ENCODE peak calls at places on chromosomes 12 and 14, in eight cellular contexts. U, D, C, W, E, I, B and Q are unnamed samples. For H3K9me3, the result is how much of the 10 kb centered on the place peaks cover.

GRCh38 chr14:100566119-100566518 is 21.1 kb downstream of the BEGAIN start:
- DNase-seq in W (no peak), D (peak), I (no peak), B (no peak), E (no peak), C (no peak), U (peak), Q (peak)

GRCh38 chr14:56754966-56755365 is 55.3 kb downstream of the OTX2 start:
- DNase-seq in E (no peak), D (no peak), C (no peak), W (no peak), B (no peak), U (no peak), I (no peak), Q (no peak)

GRCh38 chr12:15855646-15856045 is 26.5 kb upstream of the STRAP start:
- DNase-seq in B (no peak), C (no peak), W (no peak), D (no peak), U (no peak), E (no peak), I (no peak), Q (no peak)

GRCh38 chr12:123131879-123132402 is 18.9 kb downstream of the PITPNM2 start:
- DNase-seq in E (no peak), U (peak), W (no peak), I (peak), B (no peak), D (peak), C (peak), Q (peak)

GRCh38 chr14:95892142-95892541 is 15.5 kb downstream of the TUNAR start:
- DNase-seq in B (no peak), E (no peak), C (no peak), I (no peak), D (no peak), W (no peak), U (no peak), Q (no peak)

GRCh38 chr12:120199025-120199424 is 1.9 kb downstream of the RPLP0 start:
- DNase-seq in U (no peak), E (no peak), W (no peak), C (no peak), I (no peak), D (no peak), B (no peak), Q (no peak)

GRCh38 chr12:49364989-49365388 is 2.3 kb upstream of the SPATS2 start:
- DNase-seq in E (peak), U (no peak), C (no peak), D (no peak), B (no peak), I (no peak), W (no peak), Q (no peak)

GRCh38 chr12:31732926-31733548 is 4.2 kb upstream of the AMN1 start:
- DNase-seq in W (peak), D (peak), B (no peak), U (no peak), I (no peak), C (no peak), E (no peak), Q (no peak)

GRCh38 chr12:100539209-100539608 is 34.3 kb upstream of the GAS2L3 start:
- DNase-seq in U (no peak), W (peak), E (no peak), I (no peak), D (no peak), C (no peak), B (no peak), Q (no peak)

GRCh38 chr12:2970744-2971143 is 11.5 kb downstream of the TEAD4 start:
- DNase-seq in I (no peak), E (no peak), W (no peak), C (no peak), D (no peak), U (no peak), B (no peak), Q (no peak)

GRCh38 chr14:26841920-26842741 is 244.3 kb upstream of the NOVA1 start:
- DNase-seq in B (peak), I (peak), U (peak), D (peak), C (peak), E (peak), W (no peak), Q (peak)

GRCh38 chr12:98344630-98345029 is 170.8 kb upstream of the TMPO start:
- DNase-seq in B (no peak), D (no peak), E (no peak), U (no peak), C (no peak), W (no peak), I (no peak), Q (no peak)

GRCh38 chr14:51382506-51382905 is 142.5 kb downstream of the TMX1 start:
- DNase-seq in E (no peak), D (peak), I (no peak), W (no peak), C (peak), B (no peak), U (no peak), Q (no peak)

GRCh38 chr12:59973515-59973914 is 377.7 kb downstream of the SLC16A7 start:
- DNase-seq in W (no peak), E (no peak), D (no peak), B (no peak), U (no peak), I (no peak), C (no peak), Q (no peak)

GRCh38 chr14:69719501-69719951 is 47.4 kb upstream of the SRSF5 start:
- DNase-seq in I (peak), D (peak), U (no peak), C (peak), E (peak), W (no peak), B (peak), Q (peak)

GRCh38 chr14:21528381-21529348 is 2.5 kb upstream of the SALL2 start:
- DNase-seq in C (no peak), D (no peak), W (no peak), B (no peak), I (no peak), E (no peak), U (no peak), Q (no peak)

GRCh38 chr12:110149104-110149660 is 25.0 kb downstream of the IFT81 start:
- DNase-seq in D (no peak), W (no peak), U (no peak), B (no peak), C (no peak), E (no peak), I (no peak), Q (no peak)

GRCh38 chr12:46585854-46586621 is 213.5 kb upstream of the SLC38A2 start:
- DNase-seq in U (peak), I (no peak), C (peak), W (no peak), E (no peak), D (no peak), B (no peak), Q (peak)

GRCh38 chr14:55481769-55482168 is 41.4 kb upstream of the TBPL2 start:
- DNase-seq in W (no peak), B (no peak), U (no peak), D (no peak), C (no peak), E (no peak), I (no peak), Q (no peak)

GRCh38 chr14:93525691-93526451 is 95.1 kb downstream of the UNC79 start:
- DNase-seq in D (no peak), W (no peak), C (no peak), B (no peak), I (no peak), U (no peak), E (no peak), Q (no peak)

GRCh38 chr12:64171715-64172114 is 50.4 kb downstream of the KICS2 start:
- DNase-seq in U (no peak), C (no peak), W (no peak), B (no peak), D (no peak), E (no peak), I (no peak), Q (no peak)

GRCh38 chr14:54253195-54253947 is 143.4 kb upstream of the CDKN3 start:
- DNase-seq in U (no peak), D (no peak), E (no peak), I (no peak), B (no peak), W (no peak), C (no peak), Q (no peak)

GRCh38 chr12:74431821-74432220 is 105.8 kb upstream of the ATXN7L3B start:
- DNase-seq in I (no peak), W (no peak), B (no peak), C (no peak), E (no peak), D (no peak), U (no peak), Q (no peak)

GRCh38 chr12:95096378-95096777 is 23.0 kb upstream of the NR2C1 start:
- DNase-seq in C (no peak), W (no peak), B (no peak), I (no peak), E (no peak), D (no peak), U (no peak), Q (no peak)

GRCh38 chr12:93061414-93062099 is 132.5 kb upstream of the EEA1 start:
- DNase-seq in D (no peak), W (no peak), I (peak), B (peak), C (no peak), E (no peak), U (no peak), Q (no peak)

GRCh38 chr14:102138935-102139247 is 806 bp upstream of the WDR20 start:
- DNase-seq in W (no peak), I (no peak), E (no peak), B (peak), D (peak), U (no peak), C (no peak), Q (no peak)

GRCh38 chr12:52681551-52682380 is 1.6 kb upstream of the KRT1 start:
- DNase-seq in C (no peak), D (no peak), U (no peak), B (no peak), I (no peak), W (no peak), E (no peak), Q (no peak)

DNA sequence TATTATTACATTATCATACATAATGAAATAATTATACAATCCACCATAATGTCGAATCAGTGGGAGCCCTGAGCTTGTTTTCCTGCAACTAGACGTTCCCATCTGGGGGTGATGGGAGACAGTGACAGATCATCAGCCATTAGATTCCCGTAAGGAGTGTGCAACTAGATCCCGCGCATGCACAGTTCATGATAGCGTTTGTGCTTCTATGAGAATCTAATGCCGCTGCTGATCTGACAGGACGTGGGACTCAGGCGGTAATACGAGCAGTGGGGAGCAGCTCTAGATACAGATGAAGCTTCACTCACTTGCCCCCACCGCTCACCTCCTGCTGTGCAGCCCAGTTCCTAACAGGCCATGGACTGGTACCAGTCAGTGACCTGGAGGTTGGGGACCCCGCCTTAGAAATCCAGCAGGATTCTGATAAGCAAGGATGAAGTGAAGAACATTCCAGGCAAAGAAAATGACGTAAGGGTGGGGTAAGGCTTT is 204.6 kb downstream of the ETV6 start:
- DNase-seq in B (no peak), U (no peak), C (no peak), I (no peak), E (no peak), D (no peak), W (no peak), Q (no peak)
- TF ChIP-seq POLR2A in B (no peak), U (no peak), C (no peak), I (no peak), E (no peak), D (no peak), W (no peak), Q (no peak)

GRCh38 chr12:34348836-34349672 is 326.8 kb downstream of the ALG10 start:
- DNase-seq in C (no peak), U (no peak), B (no peak), I (no peak), E (no peak), W (no peak), D (no peak), Q (no peak)

GRCh38 chr12:34350092-34351041 is 328.1 kb downstream of the ALG10 start:
- DNase-seq in B (no peak), W (no peak), D (no peak), E (no peak), I (no peak), U (no peak), C (no peak), Q (no peak)

GRCh38 chr12:34347367-34347766 is 325.1 kb downstream of the ALG10 start:
- DNase-seq in E (no peak), I (no peak), B (no peak), D (no peak), C (no peak), W (no peak), U (no peak), Q (no peak)

GRCh38 chr12:34348064-34348463 is 325.8 kb downstream of the ALG10 start:
- DNase-seq in W (no peak), I (no peak), B (no peak), U (no peak), E (no peak), D (no peak), C (no peak), Q (no peak)

DNA sequence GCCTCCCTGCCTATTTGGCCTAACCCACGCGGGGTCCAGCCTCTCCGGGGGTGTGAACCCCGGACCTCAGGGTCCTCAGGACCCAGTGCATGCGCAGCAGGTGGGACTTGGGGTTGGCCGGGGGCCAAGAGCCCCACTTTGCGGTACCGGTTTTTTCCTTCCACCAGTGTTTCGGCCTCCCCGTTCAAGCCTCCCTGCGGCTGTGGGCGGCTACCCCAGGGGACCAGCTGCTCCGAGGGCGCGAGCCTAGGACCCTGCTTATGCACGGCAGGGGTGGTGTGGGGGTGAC is 327.3 kb downstream of the ALG10 start:
- DNase-seq in W (no peak), B (no peak), E (no peak), C (no peak), U (no peak), I (no peak), D (no peak), Q (no peak)
- H3K9me3 ChIP-seq in W (half or more), B (under half), E (under half), C (under half), U (under half), I (under half), D (under half), Q (under half)

DNA sequence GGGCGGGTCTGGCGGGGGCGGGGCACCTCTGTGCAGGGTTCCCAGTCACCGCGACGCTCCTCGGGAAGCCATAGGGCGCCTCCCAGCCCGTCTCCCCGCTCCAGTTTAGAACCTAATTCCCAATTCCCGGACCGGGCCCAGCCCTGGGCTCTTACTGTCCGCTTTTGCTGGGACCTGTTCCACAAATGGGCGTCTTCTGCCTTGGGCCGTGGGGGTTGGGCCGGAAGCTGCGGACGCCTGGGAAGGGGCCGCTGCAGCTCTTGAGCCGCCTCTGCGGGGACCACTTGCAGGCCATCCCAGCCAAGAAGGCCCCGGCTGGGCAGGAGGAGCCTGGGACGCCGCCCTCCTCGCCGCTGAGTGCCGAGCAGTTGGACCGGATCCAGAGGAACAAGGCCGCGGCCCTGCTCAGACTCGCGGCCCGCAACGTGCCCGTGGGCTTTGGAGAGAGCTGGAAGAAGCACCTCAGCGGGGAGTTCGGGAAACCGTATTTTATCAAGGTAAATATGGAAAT is 800 bp downstream of the UNG start:
- DNase-seq in U (peak), E (peak), B (peak), D (no peak), C (peak), I (peak), W (no peak), Q (peak)
- TF ChIP-seq POLR2A in U (no peak), E (peak), B (peak), D (peak), C (peak), I (peak), W (no peak), Q (peak)

GRCh38 chr14:45787167-45787566 is 534.2 kb upstream of the MIS18BP1 start:
- DNase-seq in U (no peak), B (no peak), E (no peak), C (no peak), D (no peak), I (no peak), W (no peak), Q (no peak)

GRCh38 chr14:45790293-45790692 is 537.3 kb upstream of the MIS18BP1 start:
- DNase-seq in C (no peak), E (no peak), I (no peak), U (no peak), D (no peak), B (no peak), W (no peak), Q (no peak)

GRCh38 chr14:45785240-45785639 is 532.2 kb upstream of the MIS18BP1 start:
- DNase-seq in C (no peak), E (no peak), U (peak), W (no peak), D (no peak), I (no peak), B (no peak), Q (peak)

GRCh38 chr14:45786266-45786665 is 533.3 kb upstream of the MIS18BP1 start:
- DNase-seq in E (no peak), W (no peak), B (no peak), C (no peak), I (no peak), U (no peak), D (no peak), Q (no peak)
- H3K9me3 ChIP-seq in E (under half), W (under half), B (under half), C (under half), I (under half), U (under half), D (under half), Q (under half)

DNA sequence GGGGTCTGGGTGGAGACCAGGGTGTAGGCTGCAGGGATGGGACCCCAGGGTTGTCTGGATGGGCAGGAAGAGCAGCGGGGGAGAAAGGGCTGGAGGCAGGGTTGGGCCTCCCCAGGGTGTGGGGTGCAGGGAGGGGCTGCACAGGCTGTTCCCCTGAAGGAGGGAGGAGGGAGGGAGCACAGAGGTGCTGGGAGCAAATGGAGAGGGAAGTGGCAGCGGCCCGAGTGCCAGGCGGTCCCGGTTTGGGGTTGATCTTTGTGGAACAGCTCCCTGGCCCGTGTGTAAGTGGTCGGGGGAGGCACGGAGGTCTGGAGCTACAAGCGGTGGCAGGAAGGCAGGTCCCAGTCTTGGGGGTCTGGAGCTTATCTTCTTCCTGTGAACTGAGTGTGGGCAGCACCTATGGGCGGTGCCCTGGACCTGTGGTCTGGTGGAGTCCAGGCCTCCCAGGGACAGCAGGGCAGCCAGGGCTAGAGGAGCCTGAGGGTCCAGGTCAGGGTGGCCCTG is 391.6 kb downstream of the TMEM121 start:
- DNase-seq in B (no peak), D (no peak), C (no peak), I (peak), U (no peak), E (no peak), W (no peak), Q (no peak)
- TF ChIP-seq POLR2A in B (no peak), D (no peak), C (no peak), I (no peak), U (no peak), E (no peak), W (no peak), Q (no peak)

GRCh38 chr14:29895591-29896043 is 32.0 kb downstream of the PRKD1 start:
- DNase-seq in E (no peak), U (peak), I (no peak), B (no peak), W (no peak), D (no peak), C (peak), Q (no peak)

GRCh38 chr14:29896354-29896768 is 31.3 kb downstream of the PRKD1 start:
- DNase-seq in B (no peak), I (no peak), W (no peak), C (no peak), E (no peak), D (peak), U (no peak), Q (no peak)

GRCh38 chr14:29892327-29892726 is 35.3 kb downstream of the PRKD1 start:
- DNase-seq in C (no peak), W (no peak), U (no peak), D (no peak), I (no peak), E (no peak), B (no peak), Q (no peak)

GRCh38 chr14:29897181-29897580 is 30.5 kb downstream of the PRKD1 start:
- DNase-seq in U (no peak), C (no peak), W (no peak), D (no peak), I (no peak), E (no peak), B (no peak), Q (no peak)

DNA sequence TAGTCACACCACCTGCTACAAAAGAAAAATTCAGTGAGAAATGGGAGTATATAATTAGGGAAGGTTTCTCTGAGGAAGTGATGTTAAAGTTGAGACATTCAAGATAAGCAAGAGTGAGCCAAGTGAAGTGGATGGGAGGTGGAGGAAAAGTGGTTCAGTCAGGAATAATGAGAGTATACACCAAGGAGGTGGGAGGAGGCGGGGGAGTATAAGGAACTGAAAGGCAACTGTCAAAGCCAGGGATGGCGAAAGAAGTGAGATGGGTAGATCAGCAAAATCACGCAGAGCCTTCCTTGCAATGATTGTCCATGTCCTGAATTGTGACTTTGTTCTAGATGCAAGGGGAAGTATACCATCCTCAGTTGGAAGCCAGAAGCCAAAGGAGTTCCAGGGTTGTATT is 33.6 kb downstream of the PRKD1 start:
- DNase-seq in D (no peak), E (no peak), C (no peak), W (no peak), U (no peak), I (no peak), B (no peak), Q (no peak)
- H3K9me3 ChIP-seq in D (under half), E (under half), C (under half), W (under half), U (under half), I (under half), B (under half), Q (under half)

DNA sequence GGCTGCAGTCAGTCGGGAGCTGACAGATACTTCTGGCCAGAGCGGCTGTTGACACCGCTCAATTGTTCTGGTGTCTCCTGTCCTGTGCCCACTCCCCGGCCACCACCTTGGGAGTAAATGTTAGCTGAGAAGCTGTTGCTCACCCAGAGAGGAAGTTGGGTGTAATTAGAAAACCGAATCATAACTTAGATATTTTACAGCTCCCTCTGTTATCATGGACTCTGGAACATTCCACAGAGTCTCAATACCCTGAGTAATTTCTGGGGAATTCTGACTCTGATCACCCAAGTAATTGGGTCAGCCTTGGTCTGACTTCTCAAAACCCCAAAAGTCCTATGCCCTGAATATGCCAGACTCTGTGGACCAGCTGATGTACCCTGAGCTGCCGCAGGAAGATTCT is 58.2 kb upstream of the RFLNA start:
- DNase-seq in I (no peak), D (no peak), C (no peak), W (no peak), B (no peak), U (no peak), E (no peak), Q (peak)
- TF ChIP-seq POLR2A in I (no peak), D (no peak), C (no peak), W (no peak), B (no peak), U (no peak), E (no peak), Q (no peak)